ENCODE peak calls at places on chromosome 7, in nine cellular contexts. O is foreskin fibroblast; Z is activated naive CD4-positive, alpha-beta T cell treated with Interleukin-2 at 50 U/mL for 16 hours; H is NCI-H1105 treated with DMSO at 0.1 percent for 48 hours; L is stimulated activated CD4-positive, alpha-beta T cell treated with anti-CD3 and anti-CD28 coated beads, Interleukin-1b, Interleukin-23, amount 100 ng/mL, for 24 hours; I is SW 1271; S is substantia nigra; R is GM23338; U is AG10803. P is an unnamed sample.

GRCh38 chr7:28984631-28985030 is 26.5 kb upstream of the TRIL start:
- DNase-seq in O (peak; percentile 92), L (no peak), R (peak; percentile 49), I (peak; percentile 19), U (peak; percentile 93), H (no peak), S (no peak), Z (no peak), P (no peak)

GRCh38 chr7:71976670-71977069 is 435.5 kb downstream of the CALN1 start:
- DNase-seq in R (no peak), U (no peak), I (no peak), O (no peak), S (no peak), Z (no peak), H (no peak), L (no peak), P (no peak)

GRCh38 chr7:104160375-104160774 is 47.4 kb downstream of the ORC5 start:
- DNase-seq in U (peak; percentile 33), I (peak; percentile 31), S (no peak), L (no peak), O (peak; percentile 24), R (peak; percentile 12), H (peak; percentile 9), Z (no peak), P (no peak)

GRCh38 chr7:2993868-2994267 is 49.8 kb downstream of the CARD11 start:
- DNase-seq in R (peak; percentile 21), I (no peak), U (no peak), S (no peak), L (no peak), H (no peak), O (no peak), Z (no peak), P (no peak)

GRCh38 chr7:135713836-135714470 is 14.0 kb downstream of the SLC13A4 start:
- DNase-seq in L (no peak), U (peak; percentile 40), S (no peak), Z (no peak), R (no peak), H (no peak), O (peak; percentile 58), I (no peak), P (no peak)

GRCh38 chr7:116588225-116588624 is 63.4 kb downstream of the CAV1 start:
- DNase-seq in H (no peak), O (peak; percentile 90), R (peak; percentile 17), I (peak; percentile 25), S (no peak), Z (no peak), L (no peak), U (peak; percentile 84), P (no peak)

GRCh38 chr7:84497873-84498272 is 303.3 kb upstream of the SEMA3A start:
- DNase-seq in L (no peak), Z (no peak), S (no peak), I (no peak), H (no peak), O (no peak), R (no peak), U (peak; percentile 5), P (no peak)

GRCh38 chr7:45402480-45403218 is 171.5 kb upstream of the ADCY1 start:
- DNase-seq in H (no peak), Z (no peak), L (no peak), S (no peak), O (peak; percentile 80), R (no peak), U (peak; percentile 75), I (no peak), P (no peak)

GRCh38 chr7:77327932-77328628 is 88.1 kb downstream of the GSAP start:
- DNase-seq in H (no peak), U (no peak), I (no peak), S (no peak), Z (peak; percentile 6), R (no peak), L (no peak), O (peak; percentile 38), P (no peak)

GRCh38 chr7:80542398-80542797 is 30.5 kb upstream of the GNAT3 start:
- DNase-seq in Z (no peak), R (no peak), I (no peak), O (peak; percentile 95), L (no peak), U (peak; percentile 92), S (no peak), H (no peak), P (no peak)

GRCh38 chr7:2399848-2400587 is 3.4 kb upstream of the CHST12 start:
- DNase-seq in R (no peak), H (peak; percentile 51), Z (no peak), O (peak; percentile 95), L (no peak), S (peak; percentile 53), I (peak; percentile 87), U (peak; percentile 98), P (no peak)

GRCh38 chr7:116510795-116511194 is 11.3 kb downstream of the CAV2 start:
- DNase-seq in U (no peak), O (no peak), R (no peak), L (no peak), Z (no peak), I (no peak), H (no peak), S (no peak), P (no peak)

GRCh38 chr7:94561841-94562514 is 52.4 kb downstream of the CASD1 start:
- DNase-seq in H (no peak), O (peak; percentile 56), I (peak; percentile 26), Z (no peak), S (no peak), R (no peak), L (no peak), U (peak; percentile 31), P (no peak)

GRCh38 chr7:151506901-151507382 is 12.8 kb downstream of the RHEB start:
- DNase-seq in L (no peak), S (no peak), R (no peak), O (no peak), U (peak; percentile 9), H (no peak), I (no peak), Z (no peak), P (no peak)

GRCh38 chr7:69564454-69565417 is 33.5 kb upstream of the AUTS2 start:
- DNase-seq in H (peak; percentile 84), O (peak; percentile 25), L (no peak), I (no peak), Z (no peak), U (peak; percentile 81), S (peak; percentile 28), R (no peak), P (no peak)

GRCh38 chr7:105759670-105760548 is 116.5 kb downstream of the ATXN7L1 start:
- DNase-seq in Z (peak; percentile 16), U (peak; percentile 73), R (peak; percentile 77), S (peak; percentile 51), O (peak; percentile 79), L (peak; percentile 10), H (peak; percentile 61), I (peak; percentile 68), P (no peak)

GRCh38 chr7:128076216-128076821 is 45.1 kb upstream of the LRRC4 start:
- DNase-seq in U (no peak), O (no peak), Z (no peak), S (no peak), H (no peak), I (no peak), R (no peak), L (no peak), P (no peak)

GRCh38 chr7:148286150-148286549 is 304.4 kb upstream of the C7orf33 start:
- DNase-seq in H (peak; percentile 11), U (no peak), Z (no peak), S (no peak), I (peak; percentile 32), O (no peak), R (peak; percentile 69), L (no peak), P (no peak)

GRCh38 chr7:131219277-131220041 is 108.2 kb upstream of the MKLN1 start:
- DNase-seq in S (no peak), U (no peak), H (no peak), O (no peak), R (peak; percentile 72), Z (no peak), L (no peak), I (no peak), P (no peak)

GRCh38 chr7:125059861-125060456 is 130.3 kb upstream of the POT1 start:
- DNase-seq in H (peak; percentile 58), O (peak; percentile 1), L (no peak), S (no peak), Z (no peak), R (no peak), U (peak; percentile 0), I (peak; percentile 38), P (no peak)

GRCh38 chr7:26449175-26450165 is 157.8 kb downstream of the SNX10 start:
- DNase-seq in H (no peak), S (no peak), U (peak; percentile 62), R (no peak), Z (no peak), O (no peak), I (no peak), L (no peak), P (no peak)

GRCh38 chr7:95874541-95875265 is 102.3 kb downstream of the DYNC1I1 start:
- DNase-seq in O (no peak), L (no peak), R (no peak), Z (no peak), I (no peak), H (no peak), U (no peak), S (no peak), P (no peak)

GRCh38 chr7:40836218-40836617 is 701.4 kb downstream of the SUGCT start:
- DNase-seq in L (no peak), O (peak; percentile 28), H (no peak), I (no peak), R (no peak), Z (no peak), U (no peak), S (no peak), P (no peak)

GRCh38 chr7:69654849-69655707 is 56.8 kb downstream of the AUTS2 start:
- DNase-seq in L (no peak), O (no peak), S (no peak), I (no peak), Z (no peak), H (peak; percentile 94), R (peak; percentile 32), U (no peak), P (no peak)

GRCh38 chr7:40231796-40232195 is 97.0 kb downstream of the SUGCT start:
- DNase-seq in U (peak; percentile 25), Z (no peak), R (no peak), O (no peak), S (no peak), L (no peak), I (no peak), H (no peak), P (no peak)

GRCh38 chr7:124171068-124171467 is 138.2 kb upstream of the TMEM229A start:
- DNase-seq in I (no peak), U (peak; percentile 25), L (no peak), Z (no peak), H (peak; percentile 56), O (peak; percentile 46), R (peak; percentile 65), S (peak; percentile 68), P (no peak)

GRCh38 chr7:41005381-41005901 is 697.4 kb downstream of the INHBA start:
- DNase-seq in R (no peak), O (peak; percentile 79), L (no peak), S (no peak), U (peak; percentile 92), Z (no peak), I (peak; percentile 13), H (no peak), P (no peak)

GRCh38 chr7:3005257-3005656 is 38.4 kb downstream of the CARD11 start:
- DNase-seq in I (no peak), S (no peak), O (no peak), U (no peak), H (no peak), Z (no peak), R (no peak), L (no peak), P (no peak)

GRCh38 chr7:45575501-45576248 is 1.5 kb downstream of the ADCY1 start:
- DNase-seq in Z (no peak), I (no peak), S (no peak), L (no peak), O (no peak), U (no peak), R (peak; percentile 46), H (no peak), P (no peak)